ENCODE peak calls at places on chromosomes 4 and X, in eight cellular contexts. One of them, this sample, is unnamed.

GRCh38 chrX:39157796-39158195 is 356.5 kb downstream of the MID1IP1 start:
- DNase-seq in left ventricle myocardium inferior: no peak
- DNase-seq in hepatocyte: no peak
- DNase-seq in breast epithelium: no peak
- DNase-seq in pancreas: no peak
- DNase-seq in CD4-positive, CD25-positive, alpha-beta regulatory T cell: no peak
- DNase-seq in K562: no peak
- DNase-seq in HL-60: no peak
- DNase-seq in this sample: no peak

GRCh38 chr4:141275834-141276233 is 55.1 kb downstream of the ZNF330 start:
- DNase-seq in left ventricle myocardium inferior: no peak
- DNase-seq in hepatocyte: no peak
- DNase-seq in breast epithelium: no peak
- DNase-seq in pancreas: no peak
- DNase-seq in CD4-positive, CD25-positive, alpha-beta regulatory T cell: no peak
- DNase-seq in K562: no peak
- DNase-seq in HL-60: no peak
- DNase-seq in this sample: no peak

GRCh38 chr4:122806981-122807679 is 19.5 kb upstream of the FGF2 start:
- DNase-seq in left ventricle myocardium inferior: no peak
- DNase-seq in hepatocyte: no peak
- DNase-seq in breast epithelium: no peak
- DNase-seq in pancreas: no peak
- DNase-seq in CD4-positive, CD25-positive, alpha-beta regulatory T cell: no peak
- DNase-seq in K562: peak
- DNase-seq in HL-60: no peak
- DNase-seq in this sample: no peak

GRCh38 chrX:42694260-42694815 is 83.6 kb downstream of the PPP1R2C start:
- DNase-seq in left ventricle myocardium inferior: no peak
- DNase-seq in hepatocyte: no peak
- DNase-seq in breast epithelium: no peak
- DNase-seq in pancreas: no peak
- DNase-seq in CD4-positive, CD25-positive, alpha-beta regulatory T cell: no peak
- DNase-seq in K562: no peak
- DNase-seq in HL-60: no peak
- DNase-seq in this sample: no peak

GRCh38 chrX:136623400-136623799 is 24.6 kb upstream of the CD40LG start:
- DNase-seq in left ventricle myocardium inferior: no peak
- DNase-seq in hepatocyte: no peak
- DNase-seq in breast epithelium: no peak
- DNase-seq in pancreas: no peak
- DNase-seq in CD4-positive, CD25-positive, alpha-beta regulatory T cell: no peak
- DNase-seq in K562: no peak
- DNase-seq in HL-60: no peak
- DNase-seq in this sample: no peak

GRCh38 chr4:5143940-5144339 is 92.7 kb downstream of the STK32B start:
- DNase-seq in left ventricle myocardium inferior: no peak
- DNase-seq in hepatocyte: no peak
- DNase-seq in breast epithelium: no peak
- DNase-seq in pancreas: no peak
- DNase-seq in CD4-positive, CD25-positive, alpha-beta regulatory T cell: no peak
- DNase-seq in K562: no peak
- DNase-seq in HL-60: no peak
- DNase-seq in this sample: no peak

GRCh38 chr4:72846280-72847111 is 223.0 kb downstream of the COX18 start:
- DNase-seq in left ventricle myocardium inferior: no peak
- DNase-seq in hepatocyte: peak
- DNase-seq in breast epithelium: no peak
- DNase-seq in pancreas: no peak
- DNase-seq in CD4-positive, CD25-positive, alpha-beta regulatory T cell: no peak
- DNase-seq in K562: peak
- DNase-seq in HL-60: peak
- DNase-seq in this sample: no peak

GRCh38 chr4:92234393-92235176 is 69.2 kb upstream of the GRID2 start:
- DNase-seq in left ventricle myocardium inferior: no peak
- DNase-seq in hepatocyte: peak
- DNase-seq in breast epithelium: no peak
- DNase-seq in pancreas: no peak
- DNase-seq in CD4-positive, CD25-positive, alpha-beta regulatory T cell: no peak
- DNase-seq in K562: no peak
- DNase-seq in HL-60: no peak
- DNase-seq in this sample: no peak

GRCh38 chrX:129493643-129494042 is 29.6 kb downstream of the SMARCA1 start:
- DNase-seq in left ventricle myocardium inferior: no peak
- DNase-seq in hepatocyte: no peak
- DNase-seq in breast epithelium: no peak
- DNase-seq in pancreas: no peak
- DNase-seq in CD4-positive, CD25-positive, alpha-beta regulatory T cell: no peak
- DNase-seq in K562: no peak
- DNase-seq in HL-60: no peak
- DNase-seq in this sample: no peak

GRCh38 chrX:151970661-151971060 is 3.8 kb downstream of the GABRE start:
- DNase-seq in left ventricle myocardium inferior: peak
- DNase-seq in hepatocyte: peak
- DNase-seq in breast epithelium: peak
- DNase-seq in pancreas: peak
- DNase-seq in CD4-positive, CD25-positive, alpha-beta regulatory T cell: no peak
- DNase-seq in K562: no peak
- DNase-seq in HL-60: no peak
- DNase-seq in this sample: peak

GRCh38 chr4:144355809-144356757 is 215.6 kb upstream of the GYPA start:
- DNase-seq in left ventricle myocardium inferior: no peak
- DNase-seq in hepatocyte: peak
- DNase-seq in breast epithelium: no peak
- DNase-seq in pancreas: no peak
- DNase-seq in CD4-positive, CD25-positive, alpha-beta regulatory T cell: no peak
- DNase-seq in K562: peak
- DNase-seq in HL-60: peak
- DNase-seq in this sample: no peak

DNA sequence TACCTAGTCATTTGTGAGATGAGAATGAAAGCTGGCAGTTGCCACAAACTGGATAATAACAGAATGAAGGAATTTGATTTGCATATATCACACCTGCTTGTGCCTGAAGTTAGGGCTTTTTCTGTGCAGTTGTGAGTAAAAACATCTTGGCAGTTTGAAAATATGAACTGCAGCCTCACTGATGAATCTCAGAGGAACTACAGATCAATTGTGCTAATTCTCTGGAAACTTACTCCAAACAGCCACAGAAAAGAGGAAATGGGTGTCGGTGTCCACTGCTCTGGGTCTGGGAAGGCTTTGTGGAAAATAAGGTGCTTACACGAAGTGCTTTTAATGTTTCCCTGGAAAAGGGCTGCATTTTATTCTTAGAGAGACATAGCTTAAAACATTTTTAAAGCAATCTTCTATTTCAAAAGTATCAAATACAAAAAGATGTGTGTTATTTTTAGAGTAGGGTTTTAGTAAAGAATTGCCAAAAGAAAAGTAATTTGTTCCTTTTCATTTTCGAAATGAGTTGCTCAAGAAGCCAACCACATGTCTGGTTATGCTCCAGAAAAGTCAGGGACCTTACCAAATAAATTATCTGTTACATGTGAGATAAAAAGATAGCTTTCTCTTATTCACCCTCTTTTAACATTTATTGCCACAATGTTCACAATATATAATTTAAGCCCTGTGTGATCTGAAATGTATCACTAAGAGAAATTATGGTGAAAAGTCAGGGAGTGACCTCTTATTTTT is 240.1 kb downstream of the FRAS1 start:
- DNase-seq in left ventricle myocardium inferior: no peak
- DNase-seq in hepatocyte: no peak
- DNase-seq in breast epithelium: no peak
- DNase-seq in pancreas: no peak
- DNase-seq in CD4-positive, CD25-positive, alpha-beta regulatory T cell: no peak
- DNase-seq in K562: no peak
- DNase-seq in HL-60: no peak
- DNase-seq in this sample: no peak
- H3K27ac ChIP-seq in left ventricle myocardium inferior: no peak
- H3K27ac ChIP-seq in hepatocyte: no peak
- H3K27ac ChIP-seq in breast epithelium: peak
- H3K27ac ChIP-seq in pancreas: no peak
- H3K27ac ChIP-seq in CD4-positive, CD25-positive, alpha-beta regulatory T cell: no peak
- H3K27ac ChIP-seq in K562: no peak
- H3K27ac ChIP-seq in HL-60: no peak
- H3K27ac ChIP-seq in this sample: no peak

GRCh38 chr4:53015681-53016080 is 153.6 kb downstream of the RASL11B start:
- DNase-seq in left ventricle myocardium inferior: no peak
- DNase-seq in hepatocyte: peak
- DNase-seq in breast epithelium: no peak
- DNase-seq in pancreas: no peak
- DNase-seq in CD4-positive, CD25-positive, alpha-beta regulatory T cell: no peak
- DNase-seq in K562: peak
- DNase-seq in HL-60: no peak
- DNase-seq in this sample: peak

GRCh38 chr4:53013873-53014272 is 151.8 kb downstream of the RASL11B start:
- DNase-seq in left ventricle myocardium inferior: no peak
- DNase-seq in hepatocyte: no peak
- DNase-seq in breast epithelium: no peak
- DNase-seq in pancreas: no peak
- DNase-seq in CD4-positive, CD25-positive, alpha-beta regulatory T cell: no peak
- DNase-seq in K562: no peak
- DNase-seq in HL-60: no peak
- DNase-seq in this sample: no peak

GRCh38 chr4:53014368-53014767 is 152.3 kb downstream of the RASL11B start:
- DNase-seq in left ventricle myocardium inferior: no peak
- DNase-seq in hepatocyte: peak
- DNase-seq in breast epithelium: no peak
- DNase-seq in pancreas: no peak
- DNase-seq in CD4-positive, CD25-positive, alpha-beta regulatory T cell: no peak
- DNase-seq in K562: no peak
- DNase-seq in HL-60: no peak
- DNase-seq in this sample: no peak

GRCh38 chr4:53016099-53016498 is 154.0 kb downstream of the RASL11B start:
- DNase-seq in left ventricle myocardium inferior: no peak
- DNase-seq in hepatocyte: no peak
- DNase-seq in breast epithelium: no peak
- DNase-seq in pancreas: no peak
- DNase-seq in CD4-positive, CD25-positive, alpha-beta regulatory T cell: no peak
- DNase-seq in K562: no peak
- DNase-seq in HL-60: no peak
- DNase-seq in this sample: no peak

GRCh38 chr4:53014881-53015280 is 152.8 kb downstream of the RASL11B start:
- DNase-seq in left ventricle myocardium inferior: no peak
- DNase-seq in hepatocyte: no peak
- DNase-seq in breast epithelium: no peak
- DNase-seq in pancreas: no peak
- DNase-seq in CD4-positive, CD25-positive, alpha-beta regulatory T cell: no peak
- DNase-seq in K562: no peak
- DNase-seq in HL-60: no peak
- DNase-seq in this sample: no peak
- H3K27ac ChIP-seq in left ventricle myocardium inferior: no peak
- H3K27ac ChIP-seq in hepatocyte: peak
- H3K27ac ChIP-seq in breast epithelium: no peak
- H3K27ac ChIP-seq in pancreas: no peak
- H3K27ac ChIP-seq in CD4-positive, CD25-positive, alpha-beta regulatory T cell: no peak
- H3K27ac ChIP-seq in K562: no peak
- H3K27ac ChIP-seq in HL-60: no peak
- H3K27ac ChIP-seq in this sample: peak

GRCh38 chr4:82850684-82851083 is 40.3 kb downstream of the SEC31A start:
- DNase-seq in left ventricle myocardium inferior: no peak
- DNase-seq in hepatocyte: no peak
- DNase-seq in breast epithelium: no peak
- DNase-seq in pancreas: no peak
- DNase-seq in CD4-positive, CD25-positive, alpha-beta regulatory T cell: no peak
- DNase-seq in K562: no peak
- DNase-seq in HL-60: no peak
- DNase-seq in this sample: no peak

GRCh38 chr4:82848706-82849105 is 42.2 kb downstream of the SEC31A start:
- DNase-seq in left ventricle myocardium inferior: no peak
- DNase-seq in hepatocyte: no peak
- DNase-seq in breast epithelium: no peak
- DNase-seq in pancreas: no peak
- DNase-seq in CD4-positive, CD25-positive, alpha-beta regulatory T cell: no peak
- DNase-seq in K562: no peak
- DNase-seq in HL-60: no peak
- DNase-seq in this sample: no peak

GRCh38 chr4:82851318-82851717 is 39.6 kb downstream of the SEC31A start:
- DNase-seq in left ventricle myocardium inferior: no peak
- DNase-seq in hepatocyte: no peak
- DNase-seq in breast epithelium: no peak
- DNase-seq in pancreas: no peak
- DNase-seq in CD4-positive, CD25-positive, alpha-beta regulatory T cell: no peak
- DNase-seq in K562: no peak
- DNase-seq in HL-60: no peak
- DNase-seq in this sample: no peak

GRCh38 chr4:82852751-82853053 is 38.3 kb downstream of the SEC31A start:
- DNase-seq in left ventricle myocardium inferior: no peak
- DNase-seq in hepatocyte: no peak
- DNase-seq in breast epithelium: no peak
- DNase-seq in pancreas: no peak
- DNase-seq in CD4-positive, CD25-positive, alpha-beta regulatory T cell: no peak
- DNase-seq in K562: no peak
- DNase-seq in HL-60: peak
- DNase-seq in this sample: no peak

GRCh38 chr4:82851902-82852750 is 38.8 kb downstream of the SEC31A start:
- DNase-seq in left ventricle myocardium inferior: no peak
- DNase-seq in hepatocyte: peak
- DNase-seq in breast epithelium: no peak
- DNase-seq in pancreas: no peak
- DNase-seq in CD4-positive, CD25-positive, alpha-beta regulatory T cell: peak
- DNase-seq in K562: peak
- DNase-seq in HL-60: peak
- DNase-seq in this sample: no peak
- H3K27ac ChIP-seq in left ventricle myocardium inferior: no peak
- H3K27ac ChIP-seq in hepatocyte: no peak
- H3K27ac ChIP-seq in breast epithelium: no peak
- H3K27ac ChIP-seq in pancreas: no peak
- H3K27ac ChIP-seq in CD4-positive, CD25-positive, alpha-beta regulatory T cell: peak
- H3K27ac ChIP-seq in K562: no peak
- H3K27ac ChIP-seq in HL-60: no peak
- H3K27ac ChIP-seq in this sample: no peak

GRCh38 chr4:101326586-101326985 is 20.7 kb downstream of the PPP3CA start:
- DNase-seq in left ventricle myocardium inferior: no peak
- DNase-seq in hepatocyte: no peak
- DNase-seq in breast epithelium: no peak
- DNase-seq in pancreas: no peak
- DNase-seq in CD4-positive, CD25-positive, alpha-beta regulatory T cell: no peak
- DNase-seq in K562: no peak
- DNase-seq in HL-60: no peak
- DNase-seq in this sample: no peak

GRCh38 chr4:101332424-101332823 is 14.9 kb downstream of the PPP3CA start:
- DNase-seq in left ventricle myocardium inferior: no peak
- DNase-seq in hepatocyte: no peak
- DNase-seq in breast epithelium: no peak
- DNase-seq in pancreas: no peak
- DNase-seq in CD4-positive, CD25-positive, alpha-beta regulatory T cell: no peak
- DNase-seq in K562: no peak
- DNase-seq in HL-60: no peak
- DNase-seq in this sample: no peak

GRCh38 chr4:101322743-101323142 is 24.6 kb downstream of the PPP3CA start:
- DNase-seq in left ventricle myocardium inferior: no peak
- DNase-seq in hepatocyte: no peak
- DNase-seq in breast epithelium: no peak
- DNase-seq in pancreas: no peak
- DNase-seq in CD4-positive, CD25-positive, alpha-beta regulatory T cell: no peak
- DNase-seq in K562: no peak
- DNase-seq in HL-60: no peak
- DNase-seq in this sample: no peak

GRCh38 chr4:101331017-101331416 is 16.3 kb downstream of the PPP3CA start:
- DNase-seq in left ventricle myocardium inferior: no peak
- DNase-seq in hepatocyte: no peak
- DNase-seq in breast epithelium: no peak
- DNase-seq in pancreas: no peak
- DNase-seq in CD4-positive, CD25-positive, alpha-beta regulatory T cell: no peak
- DNase-seq in K562: no peak
- DNase-seq in HL-60: no peak
- DNase-seq in this sample: no peak

GRCh38 chr4:101328063-101328602 is 19.2 kb downstream of the PPP3CA start:
- DNase-seq in left ventricle myocardium inferior: no peak
- DNase-seq in hepatocyte: no peak
- DNase-seq in breast epithelium: no peak
- DNase-seq in pancreas: no peak
- DNase-seq in CD4-positive, CD25-positive, alpha-beta regulatory T cell: peak
- DNase-seq in K562: no peak
- DNase-seq in HL-60: no peak
- DNase-seq in this sample: no peak
- H3K27ac ChIP-seq in left ventricle myocardium inferior: no peak
- H3K27ac ChIP-seq in hepatocyte: no peak
- H3K27ac ChIP-seq in breast epithelium: no peak
- H3K27ac ChIP-seq in pancreas: no peak
- H3K27ac ChIP-seq in CD4-positive, CD25-positive, alpha-beta regulatory T cell: peak
- H3K27ac ChIP-seq in K562: no peak
- H3K27ac ChIP-seq in HL-60: no peak
- H3K27ac ChIP-seq in this sample: no peak

This sample was measured in sigmoid colon.